ENCODE peak calls at places on chromosomes 5 and 9, in ten cellular contexts. E is astrocyte; P is activated effector memory CD4-positive, alpha-beta T cell treated with Interleukin-2 at 50 U/mL for 16 hours; Y is T47D; T is osteocyte; B is ovary; V is cardiac fibroblast; U is SJSA1; D is NCI-H69; W is GM20000. M is an unnamed sample.

GRCh38 chr5:128519830-128520229 is 18.2 kb downstream of the FBN2 start:
- DNase-seq in E (no peak), W (no peak), B (no peak), P (no peak), U (no peak), T (no peak), Y (no peak), D (no peak), V (no peak), M (no peak)

GRCh38 chr9:88258012-88258411 is 119.7 kb upstream of the SPATA31C2 start:
- DNase-seq in W (no peak), Y (no peak), P (no peak), U (no peak), T (no peak), V (peak; percentile 80), B (peak; percentile 31), E (peak; percentile 81), D (no peak), M (no peak)

GRCh38 chr9:106560540-106560939 is 302.4 kb upstream of the ZNF462 start:
- DNase-seq in V (no peak), T (no peak), W (no peak), Y (peak; percentile 15), E (no peak), U (no peak), B (no peak), P (no peak), D (peak; percentile 30), M (no peak)

GRCh38 chr9:130448035-130448624 is 3.4 kb downstream of the ASS1 start:
- DNase-seq in W (no peak), V (peak; percentile 43), U (no peak), P (no peak), B (no peak), T (no peak), Y (no peak), D (peak; percentile 91), E (no peak), M (no peak)

GRCh38 chr9:89844535-89844934 is 239.7 kb downstream of the GADD45G start:
- DNase-seq in U (no peak), D (no peak), E (no peak), Y (peak; percentile 81), B (no peak), T (peak; percentile 21), V (no peak), P (no peak), W (no peak), M (no peak)

GRCh38 chr9:130165579-130165978 is 6.6 kb upstream of the NCS1 start:
- DNase-seq in W (no peak), Y (no peak), E (no peak), U (no peak), B (no peak), T (no peak), P (no peak), V (no peak), D (no peak), M (no peak)

GRCh38 chr9:7844283-7844682 is 44.7 kb upstream of the DMAC1 start:
- DNase-seq in Y (peak; percentile 60), B (no peak), W (peak; percentile 16), T (no peak), P (no peak), U (no peak), D (peak; percentile 52), V (peak; percentile 5), E (no peak), M (no peak)

GRCh38 chr5:77785229-77785628 is 9.1 kb upstream of the TBCA start:
- DNase-seq in B (no peak), V (no peak), W (no peak), T (peak; percentile 82), Y (no peak), D (no peak), U (no peak), P (no peak), E (no peak), M (no peak)

GRCh38 chr5:28957450-28957849 is 1919.1 kb upstream of the CDH9 start:
- DNase-seq in P (no peak), T (no peak), W (no peak), V (no peak), E (no peak), D (no peak), B (no peak), Y (no peak), U (no peak), M (no peak)

GRCh38 chr5:11234501-11234911 is 473.5 kb upstream of the DAP start:
- DNase-seq in Y (no peak), V (no peak), T (no peak), P (no peak), W (no peak), B (no peak), E (no peak), D (no peak), U (no peak), M (no peak)

GRCh38 chr9:76107487-76107886 is 217.0 kb downstream of the PCSK5 start:
- DNase-seq in E (peak; percentile 86), B (no peak), W (no peak), T (no peak), P (no peak), U (no peak), Y (no peak), V (peak; percentile 13), D (no peak), M (no peak)

GRCh38 chr5:3811116-3811515 is 215.5 kb downstream of the IRX1 start:
- DNase-seq in U (no peak), D (no peak), B (no peak), E (no peak), P (no peak), T (no peak), Y (no peak), W (no peak), V (no peak), M (no peak)

GRCh38 chr9:2267171-2267740 is 252.1 kb downstream of the SMARCA2 start:
- DNase-seq in V (peak; percentile 42), P (no peak), B (peak; percentile 27), W (no peak), D (no peak), E (peak; percentile 10), Y (no peak), U (no peak), T (no peak), M (no peak)

GRCh38 chr5:177447066-177447610 is 524 bp downstream of the PRR7 start:
- DNase-seq in Y (peak; percentile 68), E (no peak), U (no peak), D (peak; percentile 95), V (peak; percentile 50), W (peak; percentile 89), P (peak; percentile 56), T (no peak), B (peak; percentile 63), M (no peak)

GRCh38 chr5:178791976-178792375 is 61.5 kb upstream of the ZNF354A start:
- DNase-seq in T (no peak), U (no peak), Y (no peak), V (no peak), D (no peak), E (no peak), B (no peak), W (no peak), P (no peak), M (no peak)

GRCh38 chr5:179805529-179806249 is 977 bp downstream of the MGAT4B start:
- DNase-seq in Y (peak; percentile 57), B (peak; percentile 65), P (no peak), D (peak; percentile 61), E (no peak), T (no peak), W (peak; percentile 88), V (peak; percentile 55), U (peak; percentile 66), M (peak; percentile 46)

GRCh38 chr9:86353591-86354047 is 591 bp downstream of the TUT7 start:
- DNase-seq in W (peak; percentile 23), D (peak; percentile 79), U (no peak), T (no peak), Y (peak; percentile 74), V (peak; percentile 36), E (no peak), B (no peak), P (no peak), M (no peak)

GRCh38 chr5:93058309-93058708 is 522.7 kb downstream of the NR2F1-AS1 start:
- DNase-seq in V (peak; percentile 62), U (no peak), E (peak; percentile 71), B (no peak), D (no peak), W (no peak), T (no peak), P (no peak), Y (no peak), M (no peak)

GRCh38 chr9:36450110-36450732 is 50.2 kb upstream of the RNF38 start:
- DNase-seq in E (no peak), D (peak; percentile 74), B (no peak), P (no peak), Y (peak; percentile 65), U (no peak), V (peak; percentile 67), W (peak; percentile 29), T (no peak), M (no peak)